ENCODE peak calls at places on chromosomes 13 and 19, in five cellular contexts. K is sigmoid colon, A is mesenchymal stem cell, Y is left ventricle myocardium inferior, X is Karpas-422. Z is an unnamed sample. For H3K4me1, the result is how much of the 10 kb centered on the place peaks cover.

GRCh38 chr13:83881917-83882625 is at the start of gene SLITRK1:
- DNase-seq in K (no peak), A (peak), Y (no peak), X (no peak), Z (peak)

GRCh38 chr19:4206818-4207484 is 22.4 kb upstream of the EBI3 start:
- DNase-seq in K (no peak), A (peak), Y (no peak), X (peak), Z (peak)

GRCh38 chr19:16417660-16418596 is 53.8 kb downstream of the EPS15L1 start:
- DNase-seq in K (peak), A (peak), Y (peak), X (peak), Z (peak)

GRCh38 chr19:7888145-7888825 is at the start of gene LRRC8E:
- DNase-seq in K (no peak), A (peak), Y (no peak), X (no peak), Z (peak)

GRCh38 chr19:13981021-13981420 is 25.1 kb downstream of the RFX1 start:
- DNase-seq in K (no peak), A (no peak), Y (no peak), X (no peak), Z (peak)

GRCh38 chr19:53880716-53881481 is 1.1 kb upstream of the PRKCG start:
- DNase-seq in K (no peak), A (peak), Y (no peak), X (peak), Z (peak)

GRCh38 chr13:72221276-72221962 is 354.4 kb upstream of the DACH1 start:
- DNase-seq in K (no peak), A (peak), Y (no peak), X (peak), Z (peak)

GRCh38 chr19:12194827-12195500 is 32.1 kb downstream of the ZNF136 start:
- DNase-seq in K (peak), A (no peak), Y (peak), X (no peak), Z (no peak)

GRCh38 chr13:98782654-98783053 is 30.2 kb upstream of the SLC15A1 start:
- DNase-seq in K (no peak), A (peak), Y (no peak), X (no peak), Z (peak)

GRCh38 chr19:8304841-8305621 is 3.1 kb downstream of the CD320 start:
- DNase-seq in K (peak), A (no peak), Y (no peak), X (peak), Z (peak)

GRCh38 chr13:36998624-36999041 is 507 bp downstream of the ALG5 start:
- DNase-seq in K (no peak), A (peak), Y (peak), X (peak), Z (peak)

GRCh38 chr19:15200575-15201364 is at the start of gene NOTCH3:
- DNase-seq in K (no peak), A (no peak), Y (no peak), X (no peak), Z (peak)

GRCh38 chr13:47932953-47933687 is 68.0 kb downstream of the SUCLA2 start:
- DNase-seq in K (no peak), A (no peak), Y (no peak), X (peak), Z (no peak)

GRCh38 chr19:1407662-1408299 is 395 bp downstream of the DAZAP1 start:
- DNase-seq in K (peak), A (no peak), Y (peak), X (peak), Z (peak)
- H3K27ac ChIP-seq in K (peak), A (peak), Y (peak), X (peak), Z (peak)

GRCh38 chr13:21673592-21674270 is 2.9 kb downstream of the FGF9 start:
- DNase-seq in K (peak), A (peak), Y (peak), X (peak), Z (peak)
- H3K4me3 ChIP-seq in K (peak), A (peak), Y (peak), X (peak), Z (peak)

DNA sequence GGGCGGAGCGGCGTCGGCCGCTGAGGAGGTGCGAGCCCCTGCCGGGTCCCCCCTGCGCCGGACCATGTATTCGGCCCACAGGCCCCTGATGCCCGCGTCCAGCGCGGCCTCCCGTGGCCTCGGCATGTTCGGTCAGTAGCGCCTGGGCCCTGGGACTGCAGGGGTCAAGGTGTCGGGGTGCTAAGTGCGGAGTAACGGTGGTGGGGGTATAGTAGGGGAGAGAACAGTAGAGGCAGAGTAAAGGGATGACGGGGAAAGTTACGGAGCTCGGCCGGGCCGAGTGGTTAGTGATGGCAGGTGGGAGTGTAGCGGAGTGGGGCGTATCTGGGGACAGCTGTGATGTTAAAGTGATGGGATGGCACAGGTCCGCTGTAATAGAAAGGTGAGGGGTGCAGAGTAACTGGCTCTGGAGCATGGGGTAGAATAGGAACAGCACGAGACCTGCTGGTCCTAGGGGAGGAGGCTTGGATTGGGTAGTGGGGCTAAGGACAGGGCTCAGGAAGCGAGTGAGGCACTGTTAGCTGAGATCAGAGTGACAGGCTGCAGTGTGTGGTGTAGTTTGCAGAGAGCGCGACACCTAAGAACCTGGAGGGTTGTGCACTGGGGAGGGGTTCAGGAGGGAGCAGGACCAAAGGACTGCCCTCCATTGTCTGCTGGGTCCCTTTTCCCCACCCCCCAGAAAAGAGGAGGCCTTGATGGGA is 15.7 kb downstream of the CIC start:
- DNase-seq in K (peak), A (peak), Y (no peak), X (peak), Z (peak)
- H3K4me1 ChIP-seq in K (half or more), A (under half), Y (half or more), X (under half), Z (under half)

GRCh38 chr19:45824041-45824471 is 8.9 kb upstream of the RSPH6A start:
- DNase-seq in K (no peak), A (no peak), Y (no peak), X (no peak), Z (peak)
- H3K27ac ChIP-seq in K (no peak), A (no peak), Y (no peak), X (no peak), Z (no peak)

GRCh38 chr19:55500368-55500952 is 12.2 kb downstream of the SSC5D start:
- DNase-seq in K (no peak), A (no peak), Y (no peak), X (no peak), Z (peak)

GRCh38 chr19:55503447-55504251 is 15.4 kb downstream of the SSC5D start:
- DNase-seq in K (peak), A (peak), Y (peak), X (peak), Z (peak)

GRCh38 chr19:55502197-55502952 is 14.1 kb downstream of the SSC5D start:
- DNase-seq in K (no peak), A (no peak), Y (no peak), X (no peak), Z (peak)

GRCh38 chr19:55504981-55505380 is 16.7 kb downstream of the SSC5D start:
- DNase-seq in K (no peak), A (no peak), Y (no peak), X (no peak), Z (peak)

GRCh38 chr19:55504252-55504603 is 16.0 kb downstream of the SSC5D start:
- DNase-seq in K (no peak), A (no peak), Y (no peak), X (no peak), Z (no peak)
- H3K4me3 ChIP-seq in K (peak), A (peak), Y (peak), X (peak), Z (peak)

DNA sequence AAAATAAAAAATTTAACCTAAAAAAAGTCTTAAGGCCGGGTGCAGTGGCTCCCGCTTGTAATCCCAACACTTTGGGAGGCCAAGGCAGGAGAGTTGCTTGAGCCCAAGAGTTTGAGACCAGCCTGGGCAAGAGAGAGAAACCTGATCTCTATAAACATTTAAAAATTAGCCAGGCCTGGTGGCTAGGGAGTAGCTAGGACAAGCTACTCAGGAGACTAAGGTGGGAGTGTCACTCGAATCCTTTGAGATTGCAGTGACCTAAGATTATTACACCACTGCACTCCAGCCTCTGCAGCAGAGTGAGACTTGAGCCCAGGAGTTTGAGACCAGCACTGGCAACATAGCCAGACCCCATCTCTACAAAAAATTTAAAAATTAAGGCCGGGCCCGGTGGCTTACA is 1.1 kb downstream of the CCDC97 start:
- DNase-seq in K (no peak), A (peak), Y (no peak), X (no peak), Z (no peak)
- H3K4me1 ChIP-seq in K (under half), A (under half), Y (half or more), X (under half), Z (under half)

DNA sequence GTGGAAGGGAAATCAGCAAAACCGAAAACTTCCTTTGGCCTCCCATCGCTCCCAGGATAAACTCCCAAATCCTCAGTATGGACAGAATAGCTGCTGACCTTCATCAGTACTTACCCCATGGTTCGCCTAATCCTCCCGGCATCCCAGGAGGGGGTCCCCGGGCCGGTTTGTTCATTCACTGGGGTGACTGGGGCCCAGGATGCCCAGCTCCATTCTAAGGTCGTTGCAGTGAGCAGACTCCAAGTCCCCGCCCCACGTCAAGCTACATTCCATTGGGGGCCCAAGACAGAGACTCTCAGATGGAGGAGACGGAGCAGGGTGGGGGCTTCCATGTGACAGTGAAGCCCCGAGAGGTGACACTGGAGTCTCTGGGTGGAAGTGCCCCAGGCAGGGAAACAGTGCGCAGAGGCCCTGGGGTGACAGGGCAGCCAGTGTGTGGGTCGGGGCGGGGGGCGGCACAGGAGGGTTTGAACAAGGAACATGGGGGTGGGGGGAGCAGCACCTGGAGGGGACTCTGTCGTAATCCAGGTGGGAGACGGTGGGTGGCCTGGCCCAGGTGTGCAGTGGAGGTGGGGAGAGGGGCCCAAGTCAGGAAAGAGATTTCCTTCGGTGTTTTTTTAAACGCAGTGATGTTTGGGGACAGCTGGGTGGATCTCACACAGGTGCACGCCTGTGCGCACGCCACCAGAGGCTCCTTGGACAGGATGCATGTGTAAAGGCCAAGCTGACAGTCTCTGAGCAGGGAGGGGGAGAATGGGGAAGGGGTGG is 5.1 kb downstream of the SSBP4 start:
- DNase-seq in K (peak), A (no peak), Y (no peak), X (no peak), Z (peak)
- H3K27ac ChIP-seq in K (peak), A (no peak), Y (no peak), X (no peak), Z (no peak)

Z was measured in osteoblast.